ENCODE peak calls at places on chromosomes 7 and 10, in ten cellular contexts. S is heart left ventricle, I is GM06990, M is sigmoid colon, Y is IMR-90, W is GM23338, J is breast epithelium, L is HCT116, D is dorsolateral prefrontal cortex, T is lung. V is an unnamed sample.
A peak's percentile ranks its signal among the peaks of the same experiment; 100 is the strongest.

GRCh38 chr7:114759347-114760062 is 162.4 kb upstream of the MDFIC start:
- DNase-seq in S (no peak), I (no peak), M (no peak), Y (peak; percentile 0), W (no peak), J (no peak), L (no peak), D (no peak), T (no peak), V (peak; percentile 69)

GRCh38 chr10:112446055-112446854 is 459 bp downstream of the ZDHHC6 start:
- DNase-seq in S (no peak), I (no peak), M (no peak), Y (peak; percentile 23), W (no peak), J (no peak), L (no peak), D (no peak), T (no peak), V (peak; percentile 43)

GRCh38 chr7:138468244-138469123 is 8.4 kb downstream of the TRIM24 start:
- DNase-seq in S (peak; percentile 74), I (no peak), M (no peak), Y (peak; percentile 14), W (no peak), J (no peak), L (no peak), D (peak; percentile 70), T (no peak), V (no peak)

GRCh38 chr7:5630670-5631069 is 150.8 kb downstream of the RNF216 start:
- DNase-seq in S (no peak), I (no peak), M (no peak), Y (no peak), W (no peak), J (no peak), L (no peak), D (no peak), T (no peak), V (peak; percentile 74)

GRCh38 chr10:25501912-25502311 is 327.1 kb downstream of the GPR158 start:
- DNase-seq in S (no peak), I (no peak), M (no peak), Y (no peak), W (no peak), J (no peak), L (no peak), D (no peak), T (no peak), V (no peak)

GRCh38 chr10:22621726-22622125 is 92.7 kb downstream of the PIP4K2A start:
- DNase-seq in S (no peak), I (no peak), M (no peak), Y (no peak), W (no peak), J (no peak), L (no peak), D (no peak), T (no peak), V (no peak)

GRCh38 chr7:150435390-150436073 is 14.9 kb upstream of the GIMAP8 start:
- DNase-seq in S (no peak), I (peak; percentile 81), M (no peak), Y (no peak), W (no peak), J (no peak), L (no peak), D (no peak), T (no peak), V (no peak)

GRCh38 chr7:101108330-101108857 is 18.5 kb upstream of the SERPINE1 start:
- DNase-seq in S (peak; percentile 77), I (peak; percentile 76), M (no peak), Y (no peak), W (no peak), J (no peak), L (no peak), D (no peak), T (peak; percentile 39), V (no peak)

GRCh38 chr7:152894295-152895170 is 135.0 kb downstream of the ACTR3B start:
- DNase-seq in S (no peak), I (no peak), M (no peak), Y (no peak), W (peak; percentile 74), J (no peak), L (no peak), D (peak; percentile 64), T (no peak), V (no peak)

GRCh38 chr10:80182986-80183385 is 22.4 kb downstream of the ANXA11 start:
- DNase-seq in S (no peak), I (no peak), M (no peak), Y (no peak), W (no peak), J (no peak), L (no peak), D (no peak), T (no peak), V (no peak)

GRCh38 chr10:80174641-80175395 is 30.5 kb downstream of the ANXA11 start:
- DNase-seq in S (no peak), I (no peak), M (no peak), Y (no peak), W (no peak), J (no peak), L (no peak), D (no peak), T (no peak), V (no peak)

GRCh38 chr10:80173441-80173840 is 31.9 kb downstream of the ANXA11 start:
- DNase-seq in S (no peak), I (no peak), M (peak; percentile 63), Y (no peak), W (no peak), J (no peak), L (no peak), D (no peak), T (no peak), V (no peak)

GRCh38 chr10:80176526-80176925 is 28.8 kb downstream of the ANXA11 start:
- DNase-seq in S (no peak), I (no peak), M (no peak), Y (no peak), W (no peak), J (no peak), L (no peak), D (no peak), T (no peak), V (no peak)

DNA sequence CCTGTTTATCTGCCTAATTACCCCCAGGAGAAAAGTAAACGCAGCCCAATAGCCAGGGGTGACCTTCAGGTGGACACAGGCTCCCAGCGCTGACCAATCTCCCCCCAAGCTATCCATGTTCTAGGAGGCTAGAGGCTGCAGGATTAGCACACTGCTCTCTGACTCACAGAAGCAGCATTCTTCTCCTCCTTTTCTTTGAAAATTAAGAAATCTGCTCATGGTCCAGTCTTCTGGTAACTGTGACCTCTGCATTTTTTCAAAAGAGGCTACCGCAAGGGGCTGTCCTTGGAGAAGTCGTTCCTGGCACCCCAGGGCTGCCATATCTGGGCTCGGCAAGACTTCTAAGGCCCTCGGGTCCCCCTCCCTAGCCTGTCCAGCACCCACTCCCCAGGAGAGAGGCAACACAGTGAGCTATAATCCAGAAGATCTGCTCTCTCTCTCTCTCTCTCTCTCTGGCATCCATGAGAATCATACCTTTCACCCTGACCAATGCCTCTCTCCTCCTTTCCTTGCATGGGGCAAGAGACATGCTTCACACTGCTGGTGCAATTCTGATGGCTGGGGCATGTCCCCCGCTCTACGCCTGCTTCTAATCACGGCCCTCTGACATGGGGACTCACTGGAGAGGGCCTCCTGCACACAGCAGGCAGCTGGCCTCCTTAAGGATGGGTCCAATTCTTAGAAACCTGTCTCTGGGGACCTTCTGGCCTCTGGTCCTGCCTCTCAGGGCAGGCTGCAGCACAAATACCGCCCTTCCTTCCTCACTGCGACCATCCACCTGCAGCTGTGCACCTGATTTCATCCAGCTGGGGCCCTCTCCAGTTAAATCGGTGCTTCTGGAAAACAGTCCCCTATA is 27.3 kb downstream of the ANXA11 start:
- DNase-seq in S (no peak), I (no peak), M (no peak), Y (peak; percentile 54), W (no peak), J (no peak), L (no peak), D (no peak), T (no peak), V (no peak)
- H3K4me3 ChIP-seq in S (no peak overlapping the region), I (no peak overlapping the region), M (no peak overlapping the region), Y (no peak overlapping the region), W (no peak overlapping the region), J (no peak overlapping the region), L (no peak overlapping the region), D (no peak overlapping the region), T (no peak overlapping the region), V (no peak overlapping the region)

GRCh38 chr7:111953611-111954010 is 252.6 kb downstream of the DOCK4 start:
- DNase-seq in S (no peak), I (no peak), M (no peak), Y (no peak), W (peak; percentile 45), J (no peak), L (no peak), D (no peak), T (no peak), V (peak; percentile 89)
- TF ChIP-seq CTCF in S (no peak), I (peak; percentile 10), M (no peak), Y (no peak), W (peak; percentile 58), J (no peak), L (no peak), D (peak; percentile 28), T (no peak), V (peak; percentile 30)

DNA sequence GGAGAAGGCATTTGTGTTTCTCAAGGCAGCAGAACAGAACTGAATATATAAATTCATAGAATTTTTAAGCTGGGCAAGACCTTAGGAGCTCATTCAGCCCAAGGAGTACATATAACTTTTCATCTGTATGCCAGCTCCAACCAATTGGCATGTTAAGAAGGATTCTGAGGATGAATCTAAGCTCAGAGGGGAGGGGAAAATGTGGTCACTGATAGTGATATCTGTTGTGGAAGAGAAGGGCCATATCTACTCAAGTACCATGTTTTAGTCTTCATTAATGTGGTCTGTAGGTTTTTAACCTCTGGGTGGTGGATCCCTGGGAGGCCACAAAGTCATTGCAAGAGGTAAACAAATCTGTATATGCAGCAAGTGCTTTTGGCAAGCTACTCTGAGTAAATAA is 6.4 kb downstream of the CALD1 start:
- DNase-seq in S (no peak), I (no peak), M (no peak), Y (no peak), W (no peak), J (no peak), L (no peak), D (no peak), T (no peak), V (no peak)
- H3K4me3 ChIP-seq in S (no peak overlapping the region), I (no peak overlapping the region), M (peak overlapping the region; percentile 66), Y (no peak overlapping the region), W (no peak overlapping the region), J (peak overlapping the region; percentile 4), L (no peak overlapping the region), D (no peak overlapping the region), T (no peak overlapping the region), V (no peak overlapping the region)

DNA sequence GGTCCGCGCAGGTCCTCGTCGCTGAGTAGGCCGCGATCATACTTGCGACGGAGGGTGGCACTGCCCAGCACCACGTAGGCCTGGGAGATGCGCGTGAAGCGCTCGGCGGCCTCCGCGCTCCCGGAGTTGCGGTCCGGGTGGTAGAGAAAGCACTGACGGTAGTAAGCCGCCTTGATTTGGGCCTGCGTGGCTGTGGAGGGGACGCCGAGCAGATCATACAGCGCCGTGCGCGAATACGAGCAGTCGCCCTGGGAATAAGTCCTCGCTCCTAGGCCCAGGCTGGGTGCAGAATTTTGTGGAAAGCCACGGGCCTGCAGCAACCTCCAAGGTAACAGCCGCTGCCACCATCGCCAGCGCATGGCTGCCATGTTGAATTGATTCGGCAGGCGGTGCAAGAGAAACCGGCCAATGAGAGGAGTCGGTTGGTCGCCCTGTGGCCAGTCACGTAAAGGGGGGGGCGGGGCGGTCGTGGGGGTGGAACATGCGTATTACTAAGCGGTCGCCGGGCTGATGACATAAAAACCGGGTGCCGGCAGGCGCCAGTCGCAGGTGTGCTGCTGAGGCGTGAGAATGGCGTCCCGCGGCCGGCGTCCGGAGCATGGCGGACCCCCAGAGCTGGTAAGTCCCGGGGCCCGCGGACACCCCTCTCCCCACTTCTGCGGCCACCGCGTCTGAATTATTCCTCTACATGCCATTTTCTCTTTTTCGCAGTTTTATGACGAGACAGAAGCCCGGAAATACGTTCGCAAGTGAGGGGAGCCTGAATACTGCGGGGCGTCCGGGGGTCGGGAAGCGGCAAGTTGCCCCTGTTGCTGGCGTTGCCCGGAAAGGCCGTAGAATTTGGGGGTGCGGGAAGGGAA is at the start of the genes BUD23 and DNAJC30:
- DNase-seq in S (peak; percentile 97), I (peak; percentile 93), M (peak; percentile 99), Y (peak; percentile 95), W (peak; percentile 97), J (peak; percentile 99), L (peak; percentile 90), D (peak; percentile 93), T (peak; percentile 97), V (peak; percentile 99)
- TF ChIP-seq CTCF in S (no peak), I (no peak), M (no peak), Y (no peak), W (no peak), J (no peak), L (no peak), D (peak; percentile 34), T (peak; percentile 3), V (no peak)

V was measured in epithelial cell of esophagus.